ENCODE peak calls at places on chromosomes 5 and 9, in five cellular contexts. J is pancreas, Q is HepG2, T is neuronal stem cell, Z is psoas muscle. H is an unnamed sample.

GRCh38 chr5:157874861-157875260 is 15.9 kb upstream of the CLINT1 start:
- DNase-seq in J (no peak), Q (no peak), T (no peak), Z (no peak), H (no peak)

GRCh38 chr5:143397302-143398052 is 6.0 kb downstream of the NR3C1 start:
- DNase-seq in J (no peak), Q (peak; percentile 49), T (no peak), Z (no peak), H (no peak)

GRCh38 chr5:133323464-133323863 is 271.7 kb downstream of the HSPA4 start:
- DNase-seq in J (no peak), Q (no peak), T (no peak), Z (no peak), H (no peak)

GRCh38 chr5:78959767-78960166 is 25.3 kb downstream of the ARSB start:
- DNase-seq in J (no peak), Q (no peak), T (no peak), Z (no peak), H (no peak)

GRCh38 chr5:173454764-173455598 is 126.8 kb upstream of the STC2 start:
- DNase-seq in J (no peak), Q (peak; percentile 62), T (no peak), Z (peak; percentile 87), H (peak; percentile 23)

GRCh38 chr9:37626708-37627293 is 24.0 kb upstream of the FRMPD1 start:
- DNase-seq in J (no peak), Q (no peak), T (no peak), Z (no peak), H (no peak)

GRCh38 chr9:18296702-18297531 is 177.0 kb upstream of the ADAMTSL1 start:
- DNase-seq in J (no peak), Q (no peak), T (no peak), Z (no peak), H (no peak)

GRCh38 chr5:43335681-43336080 is 22.5 kb upstream of the HMGCS1 start:
- DNase-seq in J (no peak), Q (no peak), T (no peak), Z (no peak), H (no peak)

GRCh38 chr9:1606253-1606652 is 408.9 kb upstream of the SMARCA2 start:
- DNase-seq in J (no peak), Q (no peak), T (no peak), Z (no peak), H (no peak)

GRCh38 chr5:132782101-132782500 is 5.1 kb upstream of the SEPTIN8 start:
- DNase-seq in J (no peak), Q (no peak), T (no peak), Z (no peak), H (no peak)

GRCh38 chr9:122819326-122819725 is 9.1 kb downstream of the PDCL start:
- DNase-seq in J (no peak), Q (no peak), T (no peak), Z (no peak), H (no peak)

GRCh38 chr5:76365558-76365957 is 37.5 kb upstream of the IQGAP2 start:
- DNase-seq in J (no peak), Q (no peak), T (no peak), Z (no peak), H (no peak)

GRCh38 chr9:82763631-82764030 is 299.3 kb downstream of the RASEF start:
- DNase-seq in J (no peak), Q (no peak), T (no peak), Z (no peak), H (no peak)

GRCh38 chr5:141941779-141942178 is 16.2 kb downstream of the PCDH12 start:
- DNase-seq in J (no peak), Q (no peak), T (no peak), Z (no peak), H (no peak)

GRCh38 chr9:3527653-3527960 is 1.8 kb upstream of the RFX3 start:
- DNase-seq in J (no peak), Q (peak; percentile 3), T (no peak), Z (no peak), H (no peak)
- H3K4me1 ChIP-seq in J (peaks cover 13% of the 10 kb centered on the region), Q (peaks cover 42% of the 10 kb centered on the region), T (peaks cover 3% of the 10 kb centered on the region), Z (peaks cover 25% of the 10 kb centered on the region), H (no peaks in the 10 kb centered on the region)

GRCh38 chr9:101372327-101373118 is 12.3 kb downstream of the BAAT start:
- DNase-seq in J (no peak), Q (no peak), T (no peak), Z (no peak), H (no peak)
- H3K4me1 ChIP-seq in J (no peaks in the 10 kb centered on the region), Q (peaks cover 21% of the 10 kb centered on the region), T (peaks cover 1% of the 10 kb centered on the region), Z (no peaks in the 10 kb centered on the region), H (no peaks in the 10 kb centered on the region)

GRCh38 chr5:36264202-36264760 is 22.6 kb upstream of the NADK2 start:
- DNase-seq in J (no peak), Q (no peak), T (no peak), Z (no peak), H (no peak)
- H3K4me1 ChIP-seq in J (no peaks in the 10 kb centered on the region), Q (peaks cover 9% of the 10 kb centered on the region), T (no peaks in the 10 kb centered on the region), Z (no peaks in the 10 kb centered on the region), H (no peaks in the 10 kb centered on the region)

GRCh38 chr9:34498511-34498910 is 24.3 kb downstream of the ENHO start:
- DNase-seq in J (no peak), Q (no peak), T (no peak), Z (no peak), H (no peak)
- H3K4me1 ChIP-seq in J (no peaks in the 10 kb centered on the region), Q (peaks cover 23% of the 10 kb centered on the region), T (no peaks in the 10 kb centered on the region), Z (no peaks in the 10 kb centered on the region), H (peaks cover 5% of the 10 kb centered on the region)

GRCh38 chr5:180786398-180787005 is 16.1 kb downstream of the MGAT1 start:
- DNase-seq in J (no peak), Q (no peak), T (no peak), Z (no peak), H (no peak)

GRCh38 chr5:180787025-180787424 is 15.6 kb downstream of the MGAT1 start:
- DNase-seq in J (no peak), Q (no peak), T (no peak), Z (no peak), H (no peak)

GRCh38 chr5:180785794-180786221 is 16.8 kb downstream of the MGAT1 start:
- DNase-seq in J (peak; percentile 38), Q (no peak), T (peak; percentile 62), Z (no peak), H (no peak)

GRCh38 chr5:180784497-180785097 is 18.0 kb downstream of the MGAT1 start:
- DNase-seq in J (peak; percentile 78), Q (peak; percentile 70), T (no peak), Z (peak; percentile 90), H (peak; percentile 90)

GRCh38 chr5:180785151-180785781 is 17.3 kb downstream of the MGAT1 start:
- DNase-seq in J (peak; percentile 47), Q (peak; percentile 51), T (no peak), Z (no peak), H (peak; percentile 50)
- H3K4me1 ChIP-seq in J (peaks cover 44% of the 10 kb centered on the region), Q (peaks cover 12% of the 10 kb centered on the region), T (peaks cover 22% of the 10 kb centered on the region), Z (peaks cover 20% of the 10 kb centered on the region), H (peaks cover 39% of the 10 kb centered on the region)

DNA sequence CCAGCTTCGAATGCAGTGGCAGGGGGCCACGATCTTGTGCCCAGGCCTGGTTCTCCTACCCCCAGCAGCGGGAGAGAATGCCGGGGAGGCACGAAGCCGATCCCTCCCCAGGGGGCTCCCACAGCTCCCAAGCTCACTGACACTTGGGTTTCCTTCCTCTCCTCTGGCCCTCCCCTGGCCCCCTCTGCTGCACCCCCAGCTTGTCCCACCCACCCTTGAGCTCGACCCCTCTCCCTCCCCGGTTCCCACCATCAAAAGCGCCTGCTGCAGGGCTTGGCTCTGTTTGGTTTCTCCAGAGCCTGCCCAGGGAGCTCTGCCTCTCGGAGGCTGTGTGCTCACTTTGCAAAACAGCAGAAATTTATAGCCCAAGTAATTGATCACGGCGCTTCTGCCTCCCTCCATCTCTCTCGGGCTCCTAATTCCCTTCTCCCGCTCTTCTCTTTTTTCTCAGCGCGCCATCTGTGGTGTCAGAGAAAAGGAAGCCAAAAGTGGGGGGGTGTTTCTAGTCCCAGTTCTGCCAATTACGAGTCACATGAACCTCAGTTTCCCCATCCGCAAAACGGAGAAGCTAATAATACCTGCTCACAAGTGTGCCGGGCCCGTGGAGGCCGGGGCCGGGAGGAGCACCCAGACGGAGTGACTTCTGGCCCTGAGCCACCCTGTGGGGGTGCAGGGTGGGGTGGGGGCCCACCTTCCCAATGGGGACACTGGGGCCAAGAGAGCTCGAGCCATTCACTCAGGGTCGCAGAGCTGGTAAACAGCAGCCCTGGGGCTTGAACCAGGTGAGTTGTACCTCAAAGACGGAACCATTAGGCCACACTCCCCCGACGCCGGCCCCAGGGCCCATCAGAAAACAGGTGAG is 141.2 kb upstream of the IER5L start:
- DNase-seq in J (peak; percentile 16), Q (no peak), T (no peak), Z (peak; percentile 50), H (peak; percentile 59)
- H3K4me1 ChIP-seq in J (peaks cover 21% of the 10 kb centered on the region), Q (peaks cover 99% of the 10 kb centered on the region), T (peaks cover 18% of the 10 kb centered on the region), Z (peaks cover 30% of the 10 kb centered on the region), H (peaks cover 43% of the 10 kb centered on the region)

GRCh38 chr5:41929035-41929434 is 4.0 kb downstream of the FBXO4 start:
- DNase-seq in J (no peak), Q (peak; percentile 73), T (no peak), Z (no peak), H (no peak)

GRCh38 chr5:41924872-41925554 is at the start of gene FBXO4:
- DNase-seq in J (peak; percentile 85), Q (peak; percentile 71), T (peak; percentile 51), Z (peak; percentile 94), H (peak; percentile 83)

GRCh38 chr5:41924526-41924871 is 582 bp upstream of the FBXO4 start:
- DNase-seq in J (no peak), Q (no peak), T (no peak), Z (no peak), H (no peak)

GRCh38 chr5:41927604-41928003 is 2.5 kb downstream of the FBXO4 start:
- DNase-seq in J (no peak), Q (no peak), T (no peak), Z (no peak), H (no peak)

GRCh38 chr5:41925555-41925946 is 470 bp downstream of the FBXO4 start:
- DNase-seq in J (peak; percentile 37), Q (peak; percentile 39), T (peak; percentile 9), Z (peak; percentile 67), H (peak; percentile 28)
- H3K4me1 ChIP-seq in J (peaks cover 11% of the 10 kb centered on the region), Q (peaks cover 51% of the 10 kb centered on the region), T (peaks cover 3% of the 10 kb centered on the region), Z (peaks cover 16% of the 10 kb centered on the region), H (no peaks in the 10 kb centered on the region)

H was measured in ovary.